ENCODE peak calls at places on chromosome 18, in four cellular contexts. W is HepG2, Z is K562, Q is Panc1. J is an unnamed sample.

GRCh38 chr18:47931707-47932103 is 1.2 kb upstream of the SMAD2 start:
- DNase-seq in Z (peak; percentile 22), W (no peak), Q (peak; percentile 18), J (no peak)

GRCh38 chr18:73564073-73564472 is 583.6 kb downstream of the FBXO15 start:
- DNase-seq in Q (no peak), Z (no peak), W (no peak), J (no peak)

GRCh38 chr18:28736951-28737350 is 560.0 kb upstream of the CDH2 start:
- DNase-seq in Q (no peak), W (no peak), Z (no peak), J (no peak)

GRCh38 chr18:31190919-31191318 is 28.3 kb upstream of the DSC1 start:
- DNase-seq in W (no peak), Q (no peak), Z (no peak), J (no peak)

GRCh38 chr18:34771958-34772357 is 61.9 kb downstream of the DTNA start:
- DNase-seq in W (no peak), Q (no peak), Z (no peak), J (no peak)

GRCh38 chr18:67612281-67612680 is 95.8 kb upstream of the DSEL start:
- DNase-seq in Z (no peak), Q (no peak), W (no peak), J (no peak)

GRCh38 chr18:70295192-70295522 is 6.3 kb downstream of the SOCS6 start:
- DNase-seq in Z (no peak), W (no peak), Q (no peak), J (no peak)

GRCh38 chr18:63119647-63120046 is 199.9 kb downstream of the BCL2 start:
- DNase-seq in W (peak; percentile 6), Q (no peak), Z (no peak), J (peak; percentile 31)

GRCh38 chr18:5868218-5868904 is 27.0 kb downstream of the TMEM200C start:
- DNase-seq in Q (peak; percentile 35), Z (peak; percentile 48), W (peak; percentile 83), J (no peak)

GRCh38 chr18:49521251-49521650 is 34.2 kb upstream of the C18orf32 start:
- DNase-seq in Q (no peak), Z (no peak), W (no peak), J (peak; percentile 32)

GRCh38 chr18:10351858-10352257 is 102.6 kb upstream of the APCDD1 start:
- DNase-seq in Z (no peak), Q (no peak), W (no peak), J (no peak)

GRCh38 chr18:5461056-5461455 is 82.7 kb downstream of the EPB41L3 start:
- DNase-seq in W (no peak), Q (no peak), Z (no peak), J (no peak)

GRCh38 chr18:74063023-74063422 is 84.6 kb downstream of the FBXO15 start:
- DNase-seq in W (no peak), Z (peak; percentile 23), Q (no peak), J (no peak)

GRCh38 chr18:27825735-27826477 is 351.0 kb downstream of the CDH2 start:
- DNase-seq in Z (no peak), Q (no peak), W (no peak), J (no peak)

GRCh38 chr18:49464718-49465598 is 4.5 kb upstream of the DYM start:
- DNase-seq in W (no peak), Q (no peak), Z (no peak), J (no peak)

GRCh38 chr18:31667185-31667584 is 17.2 kb downstream of the B4GALT6 start:
- DNase-seq in Q (no peak), W (no peak), Z (no peak), J (no peak)

GRCh38 chr18:34158881-34159690 is 65.6 kb downstream of the NOL4 start:
- DNase-seq in Z (no peak), W (peak; percentile 2), Q (no peak), J (no peak)

GRCh38 chr18:70373062-70373519 is 84.2 kb downstream of the SOCS6 start:
- DNase-seq in W (peak; percentile 72), Q (peak; percentile 52), Z (no peak), J (peak; percentile 97)

GRCh38 chr18:49020129-49020528 is 69.4 kb upstream of the SMAD7 start:
- DNase-seq in W (no peak), Z (no peak), Q (no peak), J (no peak)

GRCh38 chr18:58378980-58379379 is 249.9 kb downstream of the ALPK2 start:
- DNase-seq in W (no peak), Z (no peak), Q (no peak), J (no peak)

GRCh38 chr18:68997845-68998244 is 200.0 kb downstream of the CCDC102B start:
- DNase-seq in Z (no peak), W (no peak), Q (no peak), J (no peak)

GRCh38 chr18:48667276-48668254 is 128.7 kb downstream of the CTIF start:
- DNase-seq in W (peak; percentile 23), Z (no peak), Q (no peak), J (no peak)

GRCh38 chr18:14900435-14900834 is 152.5 kb downstream of the ANKRD30B start:
- DNase-seq in Z (no peak), W (no peak), Q (no peak), J (no peak)

GRCh38 chr18:5546660-5547059 is 2.9 kb upstream of the EPB41L3 start:
- DNase-seq in Z (no peak), W (no peak), Q (no peak), J (no peak)

GRCh38 chr18:11154369-11154982 is 5.1 kb upstream of the PIEZO2 start:
- DNase-seq in Q (peak; percentile 15), W (peak; percentile 67), Z (no peak), J (peak; percentile 26)

GRCh38 chr18:11909081-11909410 is 929 bp upstream of the MPPE1 start:
- DNase-seq in Q (no peak), Z (no peak), W (no peak), J (no peak)

DNA sequence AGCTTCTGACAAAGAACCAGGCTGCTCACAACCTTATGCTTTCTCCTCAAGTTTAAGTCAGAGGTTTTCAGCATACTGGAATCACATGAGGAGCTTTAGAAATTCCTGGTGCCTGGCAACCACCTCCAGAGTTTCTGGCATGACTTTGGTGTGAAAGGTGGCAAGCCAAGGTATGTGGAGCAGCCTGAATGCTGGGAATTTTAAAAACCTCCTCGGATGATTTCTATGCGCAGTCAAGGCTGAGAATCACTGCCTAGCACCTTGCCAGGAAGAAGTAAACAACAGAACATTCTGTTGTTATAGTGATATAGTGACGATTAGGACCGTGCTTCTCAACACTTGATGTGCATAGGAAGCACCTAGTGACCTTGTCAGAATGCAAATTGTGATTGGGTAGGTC is 11.7 kb downstream of the CCBE1 start:
- DNase-seq in Q (no peak), Z (no peak), W (no peak), J (no peak)
- TF ChIP-seq TCF7L2 in Q (no peak), Z (no peak), W (no peak), J (no peak)

GRCh38 chr18:76920974-76921373 is 98.6 kb downstream of the ZNF236 start:
- DNase-seq in Z (no peak), Q (no peak), W (no peak), J (no peak)

GRCh38 chr18:76923485-76924085 is 101.2 kb downstream of the ZNF236 start:
- DNase-seq in W (peak; percentile 30), Z (peak; percentile 33), Q (peak; percentile 15), J (peak; percentile 34)

GRCh38 chr18:76927216-76927725 is 104.9 kb downstream of the ZNF236 start:
- DNase-seq in W (no peak), Z (no peak), Q (no peak), J (no peak)

GRCh38 chr18:76922107-76922506 is 99.8 kb downstream of the ZNF236 start:
- DNase-seq in Q (peak; percentile 22), W (peak; percentile 22), Z (peak; percentile 11), J (peak; percentile 2)
- TF ChIP-seq TCF7L2 in Q (no peak), W (no peak), Z (no peak), J (no peak)

GRCh38 chr18:46068763-46069162 is 3.3 kb downstream of the PSTPIP2 start:
- DNase-seq in W (no peak), Z (no peak), Q (no peak), J (no peak)
- TF ChIP-seq TCF7L2 in W (no peak), Z (no peak), Q (no peak), J (no peak)

DNA sequence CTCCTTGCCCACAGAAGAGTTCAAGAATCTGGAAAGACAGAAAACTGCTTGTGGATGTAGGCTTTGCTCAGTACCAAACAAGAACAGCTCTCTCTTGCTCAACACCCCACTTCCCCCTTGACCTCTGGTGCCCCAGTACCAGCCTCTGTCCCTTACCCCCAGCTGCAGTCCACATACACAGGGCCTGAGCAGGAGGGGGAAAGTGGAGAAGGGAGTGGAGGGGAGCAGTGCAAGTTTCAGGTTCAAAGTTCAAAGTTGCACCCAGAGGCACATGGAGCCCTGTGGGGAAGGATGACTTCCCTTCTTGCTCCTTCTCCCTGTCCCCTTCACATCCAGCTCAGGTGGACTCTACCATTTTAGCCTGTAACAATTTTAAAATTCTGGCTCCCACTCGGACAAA is 61.1 kb upstream of the LPIN2 start:
- DNase-seq in Z (no peak), Q (no peak), W (peak; percentile 46), J (no peak)
- TF ChIP-seq TCF7L2 in Z (no peak), Q (no peak), W (no peak), J (no peak)

DNA sequence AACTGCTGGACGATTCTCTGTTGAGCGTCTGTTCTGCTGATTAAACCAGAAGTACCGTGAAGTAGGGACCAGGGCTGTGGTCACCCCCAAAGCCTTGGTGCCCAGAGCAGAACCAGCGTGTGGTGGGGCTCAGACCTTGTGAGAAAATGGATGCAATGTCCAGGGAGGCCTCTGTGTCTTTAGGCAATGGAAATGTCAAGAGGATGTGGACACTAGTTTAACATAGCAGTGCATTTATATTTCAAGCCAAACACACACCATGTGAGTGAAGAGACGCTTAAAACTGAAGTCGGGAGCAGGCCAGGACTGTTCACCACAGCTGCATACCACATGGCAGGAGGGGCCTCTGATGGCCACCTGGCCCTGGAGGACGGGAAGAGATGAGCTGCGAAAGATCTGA is 87.3 kb upstream of the LDLRAD4 start:
- DNase-seq in Q (no peak), W (no peak), Z (no peak), J (no peak)
- TF ChIP-seq TCF7L2 in Q (no peak), W (no peak), Z (no peak), J (no peak)

DNA sequence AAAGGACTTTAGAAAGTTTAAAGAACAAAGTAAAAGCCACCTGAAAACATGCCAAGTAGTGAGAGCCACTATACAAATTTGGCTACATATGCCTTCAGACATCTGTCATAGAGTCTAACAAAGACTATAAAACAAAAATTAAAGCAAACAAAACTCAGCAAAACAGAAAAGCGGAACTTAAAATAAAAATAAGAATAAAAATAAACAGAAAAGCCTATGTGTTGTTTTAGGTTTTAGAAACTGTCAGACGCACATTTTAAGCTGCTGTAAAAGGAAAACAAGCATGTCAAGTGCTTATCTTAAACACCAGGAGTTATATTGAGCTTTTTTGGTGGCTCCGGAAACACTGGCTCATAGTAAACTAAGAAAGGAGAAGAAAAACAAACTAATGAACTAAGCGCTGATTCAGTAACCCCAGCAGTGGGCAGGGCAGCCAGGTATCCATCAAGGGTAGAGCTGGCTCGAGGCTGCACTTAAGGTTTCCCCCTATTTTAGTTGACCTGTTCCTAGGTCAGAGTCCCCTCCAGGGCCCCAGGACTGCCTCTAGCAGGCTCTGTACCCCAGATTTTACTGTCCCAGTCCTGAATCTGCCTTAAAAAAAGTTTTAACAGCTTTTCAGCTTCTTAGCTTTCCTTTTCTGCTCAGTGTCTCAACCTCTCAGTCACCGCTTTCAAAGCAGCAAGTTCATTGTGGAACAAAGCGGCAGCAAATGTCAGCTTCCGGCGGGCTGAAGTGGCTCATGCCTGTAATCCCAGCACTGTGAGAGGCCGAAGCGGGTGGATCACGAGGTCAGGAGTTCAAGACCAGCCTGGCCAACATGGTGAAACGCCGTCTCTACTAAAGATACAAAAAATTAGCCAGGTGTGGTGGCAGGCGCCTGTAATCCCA is 15.3 kb upstream of the RMC1 start:
- DNase-seq in W (peak; percentile 60), Q (no peak), Z (peak; percentile 36), J (no peak)
- TF ChIP-seq TCF7L2 in W (no peak), Q (no peak), Z (no peak), J (no peak)